ENCODE peak calls at places on chromosome 22, in eight cellular contexts. T, M, U, B, W, L, D and K are unnamed samples.

GRCh38 chr22:38327805-38328204 is 10.6 kb upstream of the CSNK1E start:
- DNase-seq in L (peak), T (peak), M (no peak), U (no peak), W (no peak), D (no peak), B (no peak), K (no peak)

GRCh38 chr22:50473855-50474671 is 772 bp downstream of the SBF1 start:
- DNase-seq in T (peak), W (no peak), B (no peak), D (no peak), U (no peak), L (no peak), M (no peak), K (peak)

GRCh38 chr22:28025333-28025732 is 106.3 kb upstream of the PITPNB start:
- DNase-seq in B (no peak), L (peak), T (no peak), M (no peak), U (no peak), W (no peak), D (no peak), K (peak)

GRCh38 chr22:16601437-16602223 is 9.0 kb upstream of the CCT8L2 start:
- DNase-seq in L (peak), D (no peak), T (no peak), W (no peak), U (no peak), M (no peak), B (no peak), K (no peak)

GRCh38 chr22:36610056-36610455 is 81.1 kb upstream of the EIF3D start:
- DNase-seq in W (no peak), B (no peak), M (no peak), L (no peak), D (no peak), U (no peak), T (no peak), K (no peak)

GRCh38 chr22:20636945-20637344 is 129.5 kb downstream of the MED15 start:
- DNase-seq in T (no peak), M (no peak), W (no peak), U (no peak), L (no peak), D (no peak), B (no peak), K (no peak)

GRCh38 chr22:32410459-32410858 is 1.6 kb downstream of the RTCB start:
- DNase-seq in W (no peak), D (no peak), M (no peak), U (no peak), B (no peak), L (no peak), T (no peak), K (no peak)

GRCh38 chr22:32206774-32207758 is 2.2 kb upstream of the RFPL2 start:
- DNase-seq in L (no peak), T (no peak), D (peak), M (no peak), B (no peak), W (peak), U (no peak), K (peak)

GRCh38 chr22:46508391-46508999 is 28.9 kb downstream of the CELSR1 start:
- DNase-seq in B (no peak), T (no peak), M (no peak), W (no peak), D (no peak), L (no peak), U (no peak), K (no peak)

GRCh38 chr22:40024201-40025061 is 29.7 kb downstream of the FAM83F start:
- DNase-seq in T (peak), U (no peak), L (peak), W (peak), M (peak), D (peak), B (peak), K (peak)

GRCh38 chr22:23117890-23118646 is 23.7 kb downstream of the RSPH14 start:
- DNase-seq in B (no peak), L (no peak), W (no peak), T (no peak), U (no peak), D (no peak), M (no peak), K (no peak)

GRCh38 chr22:23121026-23121823 is 20.6 kb downstream of the RSPH14 start:
- DNase-seq in M (no peak), B (no peak), W (no peak), L (no peak), D (no peak), U (no peak), T (no peak), K (no peak)

GRCh38 chr22:23118647-23119491 is 22.9 kb downstream of the RSPH14 start:
- DNase-seq in U (no peak), D (no peak), B (no peak), L (no peak), M (no peak), W (no peak), T (no peak), K (no peak)

GRCh38 chr22:23120415-23120899 is 21.3 kb downstream of the RSPH14 start:
- DNase-seq in L (no peak), T (no peak), U (no peak), W (no peak), B (no peak), D (no peak), M (no peak), K (no peak)

DNA sequence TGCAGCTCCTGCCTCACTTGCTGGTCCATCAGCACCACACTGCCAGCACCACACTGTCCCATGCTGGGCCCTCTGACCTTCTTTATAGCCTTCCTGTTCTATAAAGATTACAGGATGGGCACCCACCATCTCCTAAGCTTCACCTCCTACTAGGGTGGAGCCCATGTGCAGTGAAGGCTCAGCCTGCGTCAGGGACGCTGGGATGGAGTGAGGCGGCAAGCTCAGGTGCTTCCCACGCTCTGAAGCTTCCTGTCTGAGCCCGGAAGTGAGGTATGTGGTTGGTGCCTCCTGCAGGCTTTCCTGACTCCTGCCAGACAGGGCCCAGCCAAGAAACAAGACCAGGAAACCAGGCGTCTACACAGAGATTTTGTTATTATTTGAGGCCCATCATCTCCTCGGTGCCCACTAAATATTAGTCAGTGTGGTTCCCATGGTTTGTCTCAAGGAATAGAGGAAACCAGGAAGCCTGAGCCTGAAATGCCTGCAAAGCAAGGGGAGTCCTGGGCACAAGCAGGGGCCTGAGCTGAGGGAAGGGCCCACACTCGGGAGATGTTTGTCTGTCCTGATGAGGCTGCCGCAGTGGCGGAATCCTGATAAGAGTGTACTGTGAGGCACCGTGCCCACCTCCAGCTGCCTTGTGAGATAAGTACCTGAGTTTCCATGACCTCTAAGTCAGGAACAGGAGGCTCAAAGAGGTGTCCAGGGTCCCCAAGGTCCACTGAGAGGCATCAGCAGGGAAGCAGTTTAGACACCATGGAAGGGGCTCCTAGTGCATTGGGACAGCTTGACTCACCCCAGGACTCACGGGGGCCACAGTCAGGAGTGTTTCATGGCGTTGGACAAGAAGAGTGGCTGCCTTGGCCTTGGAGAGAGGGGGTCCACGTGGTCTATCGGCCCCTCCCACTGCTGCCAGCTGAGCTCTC is 22.0 kb downstream of the RSPH14 start:
- DNase-seq in W (no peak), B (no peak), L (peak), U (no peak), M (peak), D (peak), T (no peak), K (peak)
- TF ChIP-seq CTCF in W (no peak), B (no peak), L (no peak), U (no peak), M (no peak), D (no peak), T (no peak), K (no peak)

GRCh38 chr22:44493206-44493605 is 4.8 kb downstream of the RTL6 start:
- DNase-seq in T (no peak), L (peak), U (no peak), B (no peak), M (no peak), D (no peak), W (no peak), K (no peak)

GRCh38 chr22:44489026-44489425 is 9.0 kb downstream of the RTL6 start:
- DNase-seq in T (no peak), B (no peak), D (no peak), L (no peak), U (no peak), W (no peak), M (no peak), K (no peak)

GRCh38 chr22:44494497-44494896 is 3.5 kb downstream of the RTL6 start:
- DNase-seq in B (no peak), M (no peak), L (no peak), U (no peak), W (no peak), T (no peak), D (no peak), K (no peak)

GRCh38 chr22:44489817-44490216 is 8.2 kb downstream of the RTL6 start:
- DNase-seq in L (no peak), T (no peak), B (no peak), U (no peak), M (no peak), D (no peak), W (no peak), K (no peak)

DNA sequence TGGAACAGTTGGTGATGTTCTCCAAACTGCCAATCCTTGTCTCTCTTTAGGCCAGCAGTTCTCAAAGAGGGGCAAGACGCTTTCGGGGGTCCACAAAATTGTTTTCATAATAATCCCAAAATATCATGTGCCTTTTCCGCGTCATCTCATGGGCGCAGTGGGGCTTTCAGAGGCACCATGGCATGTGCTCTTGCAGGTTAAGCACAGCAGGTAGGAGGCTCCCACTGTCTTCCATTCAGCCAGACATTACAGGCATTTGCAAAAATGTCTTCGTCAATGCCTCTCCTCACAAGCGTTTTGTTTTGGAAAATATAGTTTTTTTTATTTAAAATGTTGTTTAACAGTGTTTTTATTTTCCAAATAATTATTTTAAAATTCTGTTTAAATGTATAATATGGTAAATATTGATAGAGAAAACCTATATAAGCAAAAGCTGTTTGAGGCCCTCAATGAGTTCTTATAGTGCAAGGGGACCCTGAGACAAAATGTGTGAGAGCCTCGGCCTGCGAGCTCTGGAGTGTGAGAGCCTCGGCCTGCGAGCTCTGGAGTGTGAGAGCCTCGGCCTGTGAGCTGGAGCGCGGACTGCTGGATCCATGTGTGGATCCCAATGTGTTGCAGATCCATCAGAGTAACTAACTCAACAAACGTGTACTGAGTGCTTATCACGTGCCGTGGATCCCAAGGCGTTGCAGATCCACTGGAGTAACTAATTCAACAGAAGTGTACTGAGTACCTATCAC is 6.2 kb downstream of the RTL6 start:
- DNase-seq in M (no peak), L (no peak), D (no peak), W (no peak), B (no peak), T (no peak), U (no peak), K (no peak)
- TF ChIP-seq CTCF in M (no peak), L (no peak), D (no peak), W (no peak), B (no peak), T (no peak), U (no peak), K (no peak)

DNA sequence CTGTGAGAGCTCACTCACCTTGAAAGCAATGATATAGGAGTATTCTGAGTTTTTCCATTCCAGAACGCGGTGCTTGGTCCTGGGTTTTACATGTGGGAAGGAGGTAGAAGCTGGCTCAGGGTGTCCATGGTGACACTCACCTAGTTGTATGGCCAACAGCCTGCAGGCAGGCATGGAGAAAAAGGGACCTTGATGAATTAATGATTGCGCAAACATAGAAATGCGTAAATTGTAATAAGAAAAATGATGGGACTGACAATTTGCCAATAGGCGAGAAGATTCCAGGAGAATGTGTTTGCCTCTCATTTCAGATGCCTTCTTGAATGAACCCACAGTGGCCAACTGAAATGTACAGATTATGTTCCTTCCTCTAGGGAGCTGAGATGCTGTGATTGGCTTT is 53.4 kb upstream of the MYO18B start:
- DNase-seq in D (no peak), W (no peak), B (no peak), T (no peak), M (no peak), L (no peak), U (no peak), K (no peak)
- TF ChIP-seq CTCF in D (no peak), W (no peak), B (no peak), T (no peak), M (no peak), L (no peak), U (no peak), K (no peak)

GRCh38 chr22:49154433-49154832 is 673.2 kb downstream of the BRD1 start:
- DNase-seq in B (no peak), W (no peak), T (no peak), L (no peak), M (no peak), U (no peak), D (no peak), K (no peak)
- TF ChIP-seq CTCF in B (no peak), W (no peak), T (no peak), L (no peak), M (no peak), U (no peak), D (no peak), K (no peak)

GRCh38 chr22:41238570-41239442 is 1.9 kb downstream of the CHADL start:
- DNase-seq in D (no peak), B (no peak), U (no peak), T (no peak), W (no peak), L (no peak), M (no peak), K (no peak)

GRCh38 chr22:41240377-41241132 is at the start of gene CHADL:
- DNase-seq in L (no peak), W (no peak), M (no peak), U (no peak), T (no peak), B (no peak), D (no peak), K (no peak)

GRCh38 chr22:41239443-41240128 is 1.1 kb downstream of the CHADL start:
- DNase-seq in U (no peak), W (no peak), B (no peak), D (no peak), T (no peak), L (no peak), M (no peak), K (no peak)

GRCh38 chr22:41237036-41237706 is 3.6 kb downstream of the CHADL start:
- DNase-seq in U (no peak), T (no peak), M (no peak), B (no peak), L (no peak), W (no peak), D (no peak), K (no peak)

DNA sequence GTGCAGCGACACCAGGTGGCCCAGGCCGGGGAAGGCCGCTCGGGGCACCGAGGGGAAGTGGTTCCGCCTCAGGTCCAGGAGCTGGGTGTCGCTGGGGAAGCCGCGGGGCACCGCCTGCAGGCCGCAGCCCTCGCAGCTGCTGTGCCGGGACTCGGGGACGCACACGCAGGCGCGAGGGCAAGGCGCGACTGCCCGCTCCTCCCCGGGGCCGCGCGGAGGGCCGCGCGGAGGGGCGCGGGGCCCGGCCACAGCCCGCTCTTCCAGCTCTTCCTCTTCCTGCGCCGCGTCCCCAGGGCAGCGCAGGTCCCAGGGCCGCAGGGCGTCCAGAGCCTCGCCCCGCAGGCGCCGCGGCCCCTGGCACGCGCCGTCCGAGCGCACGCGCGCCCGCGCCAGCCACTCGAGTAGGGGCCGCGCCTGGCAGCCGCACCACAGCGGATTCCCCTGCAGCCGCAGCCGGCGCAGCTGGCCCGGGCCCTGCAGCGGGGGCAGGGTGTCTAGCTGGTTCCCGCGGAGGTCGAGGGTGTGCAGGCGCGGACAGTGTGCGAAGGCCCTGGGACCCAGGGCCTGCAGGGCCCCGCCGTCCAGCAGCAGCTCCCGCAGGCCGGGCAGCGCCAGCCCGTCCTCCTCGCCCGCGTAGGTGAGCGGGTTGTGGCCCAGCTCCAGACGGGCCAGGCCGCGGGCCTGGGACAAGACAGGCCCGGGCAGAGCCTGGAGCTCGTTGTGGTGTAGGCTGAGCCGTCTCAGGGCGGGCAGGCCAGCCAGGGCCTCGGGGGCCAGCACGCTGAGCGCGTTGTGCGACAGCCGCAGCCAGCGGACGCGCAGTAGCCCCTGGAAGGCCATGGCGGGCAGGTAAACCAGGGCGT is 2.8 kb downstream of the CHADL start:
- DNase-seq in M (peak), U (no peak), B (peak), T (no peak), D (peak), W (no peak), L (peak), K (peak)
- TF ChIP-seq CTCF in M (peak), U (peak), B (peak), T (no peak), D (peak), W (no peak), L (peak), K (peak)

GRCh38 chr22:22060200-22061084 is 77.9 kb upstream of the TOP3B start:
- DNase-seq in U (no peak), T (no peak), M (peak), L (no peak), D (peak), B (peak), W (peak), K (peak)
- TF ChIP-seq CTCF in U (peak), T (peak), M (peak), L (peak), D (peak), B (peak), W (peak), K (peak)

DNA sequence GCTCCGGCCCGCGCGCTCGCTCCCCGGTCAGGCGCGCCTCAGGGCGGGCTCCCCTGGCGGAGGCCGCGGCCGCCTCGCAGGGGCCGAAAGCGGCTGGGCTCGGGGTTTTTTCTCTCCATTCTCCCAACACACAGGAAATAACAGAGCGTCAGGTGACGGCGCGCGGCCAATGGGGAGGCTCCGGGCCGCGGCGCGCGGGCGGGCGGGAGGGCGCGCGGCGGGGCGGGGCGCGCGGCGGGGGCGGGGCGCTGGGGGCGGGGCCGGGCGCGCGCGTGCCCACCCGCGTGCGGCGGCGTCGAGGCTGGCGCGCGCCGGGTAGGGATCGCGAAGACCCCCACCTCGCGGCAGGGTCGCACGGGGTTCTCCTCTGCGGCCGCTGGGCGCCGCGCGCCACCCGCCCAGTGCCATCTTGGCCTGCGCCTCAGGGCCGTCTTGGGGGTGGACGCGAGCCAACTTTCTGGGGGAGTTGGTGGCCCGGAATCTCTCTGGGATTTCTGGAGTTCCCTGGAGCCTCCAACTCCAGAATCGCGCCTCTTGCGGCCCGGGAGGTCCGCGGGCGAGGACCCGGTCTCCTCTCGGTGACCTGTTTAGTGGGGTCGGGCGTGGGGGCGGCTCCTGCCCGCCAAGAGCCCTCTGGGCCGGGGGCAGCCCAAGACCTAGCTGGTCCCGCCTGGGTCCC is at the start of gene TCF20:
- DNase-seq in L (peak), T (peak), M (peak), W (peak), B (peak), U (no peak), D (peak), K (peak)
- TF ChIP-seq CTCF in L (no peak), T (no peak), M (no peak), W (no peak), B (no peak), U (no peak), D (no peak), K (no peak)

DNA sequence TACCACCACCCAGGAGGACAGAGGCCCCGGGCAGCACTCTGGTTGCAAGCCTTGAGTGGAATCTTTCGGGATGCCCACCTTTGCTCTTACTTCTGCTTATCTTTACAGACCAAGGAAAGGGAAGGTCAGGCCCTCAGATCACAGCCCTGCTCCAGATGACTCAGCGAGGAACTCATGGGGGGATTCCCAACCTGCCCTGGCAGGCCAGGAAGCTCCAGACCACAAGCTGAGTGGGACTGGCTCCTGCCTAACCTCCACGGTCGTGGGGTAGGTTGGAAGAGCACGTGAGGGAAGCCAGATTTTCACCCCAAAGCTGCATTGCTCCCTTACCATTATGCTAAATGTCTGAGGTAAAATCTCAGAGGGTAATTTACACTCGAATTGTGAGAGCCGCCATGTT is 11.8 kb downstream of the TBC1D10A start:
- DNase-seq in U (no peak), D (no peak), B (no peak), M (peak), W (no peak), T (peak), L (no peak), K (peak)
- TF ChIP-seq CTCF in U (no peak), D (no peak), B (no peak), M (no peak), W (no peak), T (no peak), L (no peak), K (no peak)